ENCODE peak calls at places on chromosome 19, in eight cellular contexts. One of them, this sample, is unnamed.

GRCh38 chr19:8655340-8655709 is 24.9 kb downstream of the NFILZ start:
- DNase-seq in AG04450: no peak
- DNase-seq in RWPE1: no peak
- DNase-seq in uterus: no peak
- DNase-seq in caudate nucleus: no peak
- DNase-seq in tibial nerve: no peak
- DNase-seq in H9: no peak
- DNase-seq in dorsolateral prefrontal cortex: no peak
- DNase-seq in this sample: no peak

GRCh38 chr19:29533578-29534544 is 8.1 kb downstream of the VSTM2B start:
- DNase-seq in AG04450: no peak
- DNase-seq in RWPE1: no peak
- DNase-seq in uterus: peak; percentile 8
- DNase-seq in caudate nucleus: no peak
- DNase-seq in tibial nerve: no peak
- DNase-seq in H9: peak; percentile 15
- DNase-seq in dorsolateral prefrontal cortex: no peak
- DNase-seq in this sample: no peak

GRCh38 chr19:1850809-1851544 is 2.7 kb upstream of the REXO1 start:
- DNase-seq in AG04450: no peak
- DNase-seq in RWPE1: no peak
- DNase-seq in uterus: no peak
- DNase-seq in caudate nucleus: no peak
- DNase-seq in tibial nerve: no peak
- DNase-seq in H9: peak; percentile 63
- DNase-seq in dorsolateral prefrontal cortex: no peak
- DNase-seq in this sample: no peak

GRCh38 chr19:604355-604754 is 14.7 kb downstream of the HCN2 start:
- DNase-seq in AG04450: no peak
- DNase-seq in RWPE1: peak; percentile 37
- DNase-seq in uterus: no peak
- DNase-seq in caudate nucleus: no peak
- DNase-seq in tibial nerve: no peak
- DNase-seq in H9: peak; percentile 31
- DNase-seq in dorsolateral prefrontal cortex: no peak
- DNase-seq in this sample: no peak

GRCh38 chr19:33191501-33191900 is 2.6 kb upstream of the LRP3 start:
- DNase-seq in AG04450: no peak
- DNase-seq in RWPE1: no peak
- DNase-seq in uterus: no peak
- DNase-seq in caudate nucleus: no peak
- DNase-seq in tibial nerve: no peak
- DNase-seq in H9: no peak
- DNase-seq in dorsolateral prefrontal cortex: no peak
- DNase-seq in this sample: no peak

GRCh38 chr19:55451522-55452380 is 8.7 kb upstream of the SHISA7 start:
- DNase-seq in AG04450: no peak
- DNase-seq in RWPE1: no peak
- DNase-seq in uterus: no peak
- DNase-seq in caudate nucleus: peak; percentile 52
- DNase-seq in tibial nerve: no peak
- DNase-seq in H9: no peak
- DNase-seq in dorsolateral prefrontal cortex: peak; percentile 71
- DNase-seq in this sample: peak; percentile 46

GRCh38 chr19:14115761-14116160 is 1.8 kb downstream of the PRKACA start:
- DNase-seq in AG04450: no peak
- DNase-seq in RWPE1: no peak
- DNase-seq in uterus: no peak
- DNase-seq in caudate nucleus: no peak
- DNase-seq in tibial nerve: no peak
- DNase-seq in H9: no peak
- DNase-seq in dorsolateral prefrontal cortex: no peak
- DNase-seq in this sample: no peak

GRCh38 chr19:48102870-48103751 is 7.5 kb downstream of the PLA2G4C start:
- DNase-seq in AG04450: no peak
- DNase-seq in RWPE1: peak; percentile 39
- DNase-seq in uterus: no peak
- DNase-seq in caudate nucleus: no peak
- DNase-seq in tibial nerve: no peak
- DNase-seq in H9: peak; percentile 72
- DNase-seq in dorsolateral prefrontal cortex: no peak
- DNase-seq in this sample: no peak

GRCh38 chr19:53912653-53913052 is 3.6 kb downstream of the CACNG7 start:
- DNase-seq in AG04450: no peak
- DNase-seq in RWPE1: no peak
- DNase-seq in uterus: no peak
- DNase-seq in caudate nucleus: no peak
- DNase-seq in tibial nerve: no peak
- DNase-seq in H9: peak; percentile 85
- DNase-seq in dorsolateral prefrontal cortex: no peak
- DNase-seq in this sample: no peak

GRCh38 chr19:423691-424466 is 14.9 kb upstream of the C2CD4C start:
- DNase-seq in AG04450: no peak
- DNase-seq in RWPE1: no peak
- DNase-seq in uterus: no peak
- DNase-seq in caudate nucleus: no peak
- DNase-seq in tibial nerve: no peak
- DNase-seq in H9: no peak
- DNase-seq in dorsolateral prefrontal cortex: no peak
- DNase-seq in this sample: no peak

GRCh38 chr19:31140717-31141116 is 208.5 kb downstream of the TSHZ3 start:
- DNase-seq in AG04450: no peak
- DNase-seq in RWPE1: no peak
- DNase-seq in uterus: no peak
- DNase-seq in caudate nucleus: no peak
- DNase-seq in tibial nerve: no peak
- DNase-seq in H9: no peak
- DNase-seq in dorsolateral prefrontal cortex: no peak
- DNase-seq in this sample: no peak

GRCh38 chr19:19447536-19448237 is 42.2 kb downstream of the GATAD2A start:
- DNase-seq in AG04450: no peak
- DNase-seq in RWPE1: no peak
- DNase-seq in uterus: no peak
- DNase-seq in caudate nucleus: no peak
- DNase-seq in tibial nerve: no peak
- DNase-seq in H9: peak; percentile 31
- DNase-seq in dorsolateral prefrontal cortex: no peak
- DNase-seq in this sample: no peak

GRCh38 chr19:7522072-7522922 is at the start of gene MCOLN1:
- DNase-seq in AG04450: peak; percentile 88
- DNase-seq in RWPE1: peak; percentile 100
- DNase-seq in uterus: peak; percentile 99
- DNase-seq in caudate nucleus: peak; percentile 94
- DNase-seq in tibial nerve: peak; percentile 100
- DNase-seq in H9: peak; percentile 98
- DNase-seq in dorsolateral prefrontal cortex: peak; percentile 99
- DNase-seq in this sample: peak; percentile 94

GRCh38 chr19:31214997-31215396 is 134.2 kb downstream of the TSHZ3 start:
- DNase-seq in AG04450: no peak
- DNase-seq in RWPE1: peak; percentile 59
- DNase-seq in uterus: no peak
- DNase-seq in caudate nucleus: no peak
- DNase-seq in tibial nerve: no peak
- DNase-seq in H9: no peak
- DNase-seq in dorsolateral prefrontal cortex: no peak
- DNase-seq in this sample: no peak

GRCh38 chr19:6587998-6588507 is 2.9 kb downstream of the CD70 start:
- DNase-seq in AG04450: no peak
- DNase-seq in RWPE1: no peak
- DNase-seq in uterus: no peak
- DNase-seq in caudate nucleus: no peak
- DNase-seq in tibial nerve: no peak
- DNase-seq in H9: no peak
- DNase-seq in dorsolateral prefrontal cortex: no peak
- DNase-seq in this sample: no peak

GRCh38 chr19:33749619-33750175 is 47.0 kb upstream of the KCTD15 start:
- DNase-seq in AG04450: no peak
- DNase-seq in RWPE1: no peak
- DNase-seq in uterus: no peak
- DNase-seq in caudate nucleus: no peak
- DNase-seq in tibial nerve: no peak
- DNase-seq in H9: no peak
- DNase-seq in dorsolateral prefrontal cortex: no peak
- DNase-seq in this sample: no peak

GRCh38 chr19:48543121-48543710 is 8.8 kb upstream of the SULT2B1 start:
- DNase-seq in AG04450: no peak
- DNase-seq in RWPE1: peak; percentile 88
- DNase-seq in uterus: no peak
- DNase-seq in caudate nucleus: no peak
- DNase-seq in tibial nerve: no peak
- DNase-seq in H9: peak; percentile 50
- DNase-seq in dorsolateral prefrontal cortex: no peak
- DNase-seq in this sample: no peak

GRCh38 chr19:14758816-14759215 is 19.5 kb downstream of the ADGRE2 start:
- DNase-seq in AG04450: no peak
- DNase-seq in RWPE1: peak; percentile 25
- DNase-seq in uterus: no peak
- DNase-seq in caudate nucleus: no peak
- DNase-seq in tibial nerve: no peak
- DNase-seq in H9: peak; percentile 88
- DNase-seq in dorsolateral prefrontal cortex: no peak
- DNase-seq in this sample: no peak

GRCh38 chr19:10510301-10510802 is 6.9 kb downstream of the S1PR5 start:
- DNase-seq in AG04450: no peak
- DNase-seq in RWPE1: peak; percentile 45
- DNase-seq in uterus: no peak
- DNase-seq in caudate nucleus: no peak
- DNase-seq in tibial nerve: no peak
- DNase-seq in H9: peak; percentile 74
- DNase-seq in dorsolateral prefrontal cortex: no peak
- DNase-seq in this sample: no peak

DNA sequence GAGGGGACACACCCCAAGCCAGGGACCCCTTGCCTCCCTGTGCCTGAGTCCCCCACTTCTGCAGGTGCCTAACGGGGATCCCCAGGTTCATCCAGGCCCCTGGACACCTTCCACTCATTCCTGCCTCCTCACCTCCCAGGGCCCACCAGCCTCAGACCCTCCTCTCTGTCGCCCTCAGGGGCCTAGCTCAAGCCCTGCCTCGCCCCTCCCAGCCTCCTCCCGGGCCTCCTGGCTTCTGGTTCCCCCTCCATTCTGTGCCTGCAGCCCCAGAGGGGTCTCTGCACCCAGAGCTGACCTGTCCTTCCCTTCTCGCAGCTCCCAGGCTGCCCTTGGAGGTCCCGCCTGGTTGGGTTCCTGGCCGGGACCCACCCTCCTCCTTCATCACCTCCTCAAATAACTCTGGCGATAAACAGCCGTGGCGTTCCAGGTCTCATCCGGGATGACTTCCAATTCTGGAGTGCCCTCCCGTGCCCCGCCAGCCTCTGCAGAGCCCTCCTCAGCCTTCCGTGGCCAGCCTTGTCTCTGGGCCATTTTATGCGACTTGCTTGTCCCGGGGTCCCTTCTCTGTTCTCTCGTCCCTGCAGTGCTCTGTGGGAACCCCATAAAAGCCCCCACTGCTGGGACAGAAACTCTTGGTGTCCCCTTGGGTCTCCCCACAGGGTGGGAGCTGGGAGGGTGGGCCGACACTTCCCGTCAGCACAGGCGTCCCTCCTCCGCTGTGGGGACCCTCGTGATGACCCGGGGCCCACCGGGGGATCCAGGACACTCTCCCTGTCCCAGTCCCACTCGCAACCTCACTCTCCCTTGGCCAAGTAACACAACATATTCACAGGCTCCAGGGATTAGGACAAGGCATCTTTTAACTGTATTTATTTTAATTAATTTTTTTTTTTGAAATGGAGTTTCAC is 9.2 kb downstream of the JOSD2 start:
- DNase-seq in AG04450: no peak
- DNase-seq in RWPE1: no peak
- DNase-seq in uterus: no peak
- DNase-seq in caudate nucleus: no peak
- DNase-seq in tibial nerve: no peak
- DNase-seq in H9: no peak
- DNase-seq in dorsolateral prefrontal cortex: no peak
- DNase-seq in this sample: no peak
- H3K27ac ChIP-seq in AG04450: no peak overlapping the region
- H3K27ac ChIP-seq in RWPE1: no peak overlapping the region
- H3K27ac ChIP-seq in uterus: no peak overlapping the region
- H3K27ac ChIP-seq in caudate nucleus: no peak overlapping the region
- H3K27ac ChIP-seq in tibial nerve: no peak overlapping the region
- H3K27ac ChIP-seq in H9: no peak overlapping the region
- H3K27ac ChIP-seq in dorsolateral prefrontal cortex: no peak overlapping the region
- H3K27ac ChIP-seq in this sample: peak overlapping the region; percentile 38

GRCh38 chr19:3135961-3136683 is at the start of gene GNA15:
- DNase-seq in AG04450: no peak
- DNase-seq in RWPE1: peak; percentile 75
- DNase-seq in uterus: no peak
- DNase-seq in caudate nucleus: no peak
- DNase-seq in tibial nerve: no peak
- DNase-seq in H9: no peak
- DNase-seq in dorsolateral prefrontal cortex: no peak
- DNase-seq in this sample: no peak
- H3K27ac ChIP-seq in AG04450: no peak within 1 kb of the TSS
- H3K27ac ChIP-seq in RWPE1: peak within 1 kb of the TSS; percentile 92
- H3K27ac ChIP-seq in uterus: peak within 1 kb of the TSS; percentile 53
- H3K27ac ChIP-seq in caudate nucleus: peak within 1 kb of the TSS; percentile 18
- H3K27ac ChIP-seq in tibial nerve: peak within 1 kb of the TSS; percentile 67
- H3K27ac ChIP-seq in H9: no peak within 1 kb of the TSS
- H3K27ac ChIP-seq in dorsolateral prefrontal cortex: no peak within 1 kb of the TSS
- H3K27ac ChIP-seq in this sample: peak within 1 kb of the TSS; percentile 71

DNA sequence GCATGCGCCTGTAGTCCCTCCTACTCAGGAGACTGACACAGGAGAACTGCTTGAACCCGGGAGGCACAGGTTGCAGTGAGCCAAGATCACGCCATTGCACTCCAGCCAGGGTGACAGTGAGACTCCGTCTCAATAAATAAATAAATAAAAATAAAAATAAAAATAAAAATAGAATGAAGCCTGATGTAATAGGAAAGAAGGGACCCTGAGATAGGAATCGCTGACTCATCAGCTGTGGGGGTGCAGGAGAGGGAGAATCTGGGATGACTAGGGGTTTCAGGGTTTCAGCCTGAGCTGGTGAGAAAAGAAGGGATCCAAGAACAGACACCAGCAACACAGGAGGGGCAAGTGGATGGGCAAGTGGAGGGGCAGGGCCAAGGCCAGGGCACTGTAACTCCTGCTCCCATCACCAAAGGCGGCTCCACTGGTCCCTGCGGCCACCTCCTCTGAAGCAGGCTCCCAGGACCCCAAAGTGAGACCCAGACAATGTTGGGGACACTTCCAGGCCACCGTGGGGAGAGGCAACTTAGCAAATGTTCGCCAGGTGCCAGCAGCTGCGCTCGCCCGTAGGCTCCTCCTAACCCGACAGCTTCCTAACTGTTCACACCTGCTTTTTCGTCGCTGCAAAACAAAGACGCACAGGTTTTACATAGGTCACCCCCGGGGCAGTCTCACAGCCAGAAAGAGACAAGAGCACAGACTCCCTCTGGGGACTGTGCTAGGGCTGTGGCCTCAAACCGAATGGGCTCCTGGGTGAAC is 1.2 kb downstream of the HAUS8 start:
- DNase-seq in AG04450: no peak
- DNase-seq in RWPE1: no peak
- DNase-seq in uterus: no peak
- DNase-seq in caudate nucleus: no peak
- DNase-seq in tibial nerve: no peak
- DNase-seq in H9: peak; percentile 54
- DNase-seq in dorsolateral prefrontal cortex: no peak
- DNase-seq in this sample: no peak
- H3K27ac ChIP-seq in AG04450: no peak overlapping the region
- H3K27ac ChIP-seq in RWPE1: peak overlapping the region; percentile 95
- H3K27ac ChIP-seq in uterus: no peak overlapping the region
- H3K27ac ChIP-seq in caudate nucleus: no peak overlapping the region
- H3K27ac ChIP-seq in tibial nerve: no peak overlapping the region
- H3K27ac ChIP-seq in H9: no peak overlapping the region
- H3K27ac ChIP-seq in dorsolateral prefrontal cortex: no peak overlapping the region
- H3K27ac ChIP-seq in this sample: no peak overlapping the region

GRCh38 chr19:41934849-41935374 is 6.7 kb upstream of the ERFL start:
- DNase-seq in AG04450: peak; percentile 13
- DNase-seq in RWPE1: peak; percentile 63
- DNase-seq in uterus: peak; percentile 53
- DNase-seq in caudate nucleus: peak; percentile 36
- DNase-seq in tibial nerve: peak; percentile 72
- DNase-seq in H9: peak; percentile 89
- DNase-seq in dorsolateral prefrontal cortex: peak; percentile 39
- DNase-seq in this sample: peak; percentile 26
- H3K27ac ChIP-seq in AG04450: no peak overlapping the region
- H3K27ac ChIP-seq in RWPE1: no peak overlapping the region
- H3K27ac ChIP-seq in uterus: no peak overlapping the region
- H3K27ac ChIP-seq in caudate nucleus: no peak overlapping the region
- H3K27ac ChIP-seq in tibial nerve: no peak overlapping the region
- H3K27ac ChIP-seq in H9: no peak overlapping the region
- H3K27ac ChIP-seq in dorsolateral prefrontal cortex: no peak overlapping the region
- H3K27ac ChIP-seq in this sample: no peak overlapping the region

This sample was measured in substantia nigra.